ENCODE peak calls at places on chromosomes 12 and 14, in seven cellular contexts. One of them, this sample, is unnamed.

GRCh38 chr12:94186461-94187237 is 38.3 kb downstream of the PLXNC1 start:
- DNase-seq in A549: no peak
- DNase-seq in posterior cingulate gyrus: peak
- DNase-seq in lower lobe of right lung: peak
- DNase-seq in non-pigmented ciliary epithelial cell: no peak
- DNase-seq in HT-29: no peak
- DNase-seq in NCI-H1436: peak
- DNase-seq in this sample: no peak

GRCh38 chr14:103519043-103519836 is 3.4 kb downstream of the CKB start:
- DNase-seq in lower lobe of right lung: peak
- DNase-seq in NCI-H1436: no peak
- DNase-seq in HT-29: no peak
- DNase-seq in A549: no peak
- DNase-seq in non-pigmented ciliary epithelial cell: no peak
- DNase-seq in posterior cingulate gyrus: peak
- DNase-seq in this sample: no peak

GRCh38 chr14:105505101-105505500 is 14.1 kb downstream of the TEDC1 start:
- DNase-seq in A549: no peak
- DNase-seq in non-pigmented ciliary epithelial cell: no peak
- DNase-seq in lower lobe of right lung: no peak
- DNase-seq in HT-29: no peak
- DNase-seq in posterior cingulate gyrus: no peak
- DNase-seq in NCI-H1436: no peak
- DNase-seq in this sample: no peak

GRCh38 chr14:30876692-30877091 is 2.3 kb downstream of the COCH start:
- DNase-seq in HT-29: no peak
- DNase-seq in A549: no peak
- DNase-seq in posterior cingulate gyrus: no peak
- DNase-seq in NCI-H1436: no peak
- DNase-seq in lower lobe of right lung: no peak
- DNase-seq in non-pigmented ciliary epithelial cell: no peak
- DNase-seq in this sample: no peak

GRCh38 chr14:26163761-26164160 is 434.1 kb downstream of the NOVA1 start:
- DNase-seq in A549: no peak
- DNase-seq in NCI-H1436: no peak
- DNase-seq in posterior cingulate gyrus: no peak
- DNase-seq in HT-29: peak
- DNase-seq in lower lobe of right lung: no peak
- DNase-seq in non-pigmented ciliary epithelial cell: peak
- DNase-seq in this sample: peak

GRCh38 chr14:68167019-68167716 is 347.6 kb downstream of the RAD51B start:
- DNase-seq in posterior cingulate gyrus: no peak
- DNase-seq in A549: no peak
- DNase-seq in lower lobe of right lung: no peak
- DNase-seq in HT-29: peak
- DNase-seq in non-pigmented ciliary epithelial cell: no peak
- DNase-seq in NCI-H1436: no peak
- DNase-seq in this sample: peak

GRCh38 chr14:95314609-95315008 is 5.1 kb downstream of the CLMN start:
- DNase-seq in non-pigmented ciliary epithelial cell: no peak
- DNase-seq in lower lobe of right lung: peak
- DNase-seq in HT-29: no peak
- DNase-seq in A549: peak
- DNase-seq in NCI-H1436: no peak
- DNase-seq in posterior cingulate gyrus: no peak
- DNase-seq in this sample: no peak

GRCh38 chr12:13661005-13661887 is 320.2 kb downstream of the GRIN2B start:
- DNase-seq in non-pigmented ciliary epithelial cell: peak
- DNase-seq in NCI-H1436: peak
- DNase-seq in posterior cingulate gyrus: peak
- DNase-seq in A549: peak
- DNase-seq in HT-29: peak
- DNase-seq in lower lobe of right lung: no peak
- DNase-seq in this sample: peak

GRCh38 chr14:102034301-102034700 is 52.5 kb downstream of the HSP90AA1 start:
- DNase-seq in A549: no peak
- DNase-seq in HT-29: peak
- DNase-seq in NCI-H1436: no peak
- DNase-seq in non-pigmented ciliary epithelial cell: no peak
- DNase-seq in lower lobe of right lung: no peak
- DNase-seq in posterior cingulate gyrus: no peak
- DNase-seq in this sample: no peak

GRCh38 chr12:59444932-59445331 is 150.9 kb upstream of the SLC16A7 start:
- DNase-seq in lower lobe of right lung: no peak
- DNase-seq in non-pigmented ciliary epithelial cell: no peak
- DNase-seq in posterior cingulate gyrus: no peak
- DNase-seq in HT-29: peak
- DNase-seq in NCI-H1436: no peak
- DNase-seq in A549: no peak
- DNase-seq in this sample: no peak